ENCODE peak calls at places on chromosomes 4 and X, in ten cellular contexts. B, C, Y, H, R, V, X, M, I and Q are unnamed samples.
A peak's percentile ranks its signal among the peaks of the same experiment; 100 is the strongest.

GRCh38 chrX:113634565-113634964 is 793.9 kb upstream of the AMOT start:
- DNase-seq in B (no peak), C (no peak), Y (no peak), H (no peak), R (no peak), V (no peak), X (no peak), M (no peak), I (no peak), Q (no peak)

GRCh38 chr4:188107931-188108843 is 1.2 kb downstream of the TRIML2 start:
- DNase-seq in B (peak; percentile 73), C (no peak), Y (no peak), H (no peak), R (peak; percentile 66), V (no peak), X (no peak), M (no peak), I (peak; percentile 51), Q (no peak)

GRCh38 chr4:77861500-77861899 is 1.1 kb upstream of the MRPL1 start:
- DNase-seq in B (no peak), C (no peak), Y (no peak), H (no peak), R (peak; percentile 3), V (no peak), X (no peak), M (no peak), I (no peak), Q (no peak)

GRCh38 chrX:20442597-20442996 is 175.9 kb upstream of the RPS6KA3 start:
- DNase-seq in B (peak; percentile 79), C (peak; percentile 86), Y (peak; percentile 20), H (peak; percentile 40), R (peak; percentile 71), V (peak; percentile 76), X (peak; percentile 11), M (peak; percentile 27), I (peak; percentile 65), Q (peak; percentile 44)

GRCh38 chrX:150429577-150429976 is 66.5 kb downstream of the MAMLD1 start:
- DNase-seq in B (no peak), C (no peak), Y (no peak), H (no peak), R (peak; percentile 80), V (no peak), X (no peak), M (no peak), I (no peak), Q (peak; percentile 21)

GRCh38 chr4:134632056-134632455 is 430.5 kb upstream of the PABPC4L start:
- DNase-seq in B (no peak), C (no peak), Y (no peak), H (no peak), R (peak; percentile 38), V (no peak), X (no peak), M (no peak), I (no peak), Q (no peak)

GRCh38 chrX:68084765-68085164 is 348.5 kb downstream of the OPHN1 start:
- DNase-seq in B (no peak), C (no peak), Y (no peak), H (no peak), R (no peak), V (no peak), X (no peak), M (no peak), I (no peak), Q (peak; percentile 4)

GRCh38 chrX:66200050-66200664 is 36.1 kb downstream of the HEPH start:
- DNase-seq in B (no peak), C (no peak), Y (no peak), H (no peak), R (no peak), V (no peak), X (no peak), M (no peak), I (no peak), Q (no peak)

GRCh38 chr4:3461515-3462291 is 1.4 kb upstream of the DOK7 start:
- DNase-seq in B (no peak), C (peak; percentile 87), Y (no peak), H (no peak), R (peak; percentile 78), V (no peak), X (no peak), M (no peak), I (no peak), Q (no peak)

GRCh38 chr4:174303687-174304086 is 20.0 kb downstream of the CEP44 start:
- DNase-seq in B (no peak), C (no peak), Y (no peak), H (no peak), R (no peak), V (no peak), X (no peak), M (no peak), I (no peak), Q (no peak)

GRCh38 chr4:7017446-7018048 is 25.6 kb upstream of the TADA2B start:
- DNase-seq in B (no peak), C (no peak), Y (no peak), H (no peak), R (no peak), V (no peak), X (no peak), M (no peak), I (no peak), Q (no peak)

GRCh38 chr4:24495388-24495787 is 89.0 kb downstream of the DHX15 start:
- DNase-seq in B (no peak), C (no peak), Y (no peak), H (no peak), R (no peak), V (no peak), X (no peak), M (no peak), I (no peak), Q (no peak)

GRCh38 chr4:100736651-100737450 is 219.0 kb upstream of the EMCN start:
- DNase-seq in B (no peak), C (no peak), Y (peak; percentile 3), H (no peak), R (peak; percentile 94), V (no peak), X (no peak), M (no peak), I (peak; percentile 31), Q (peak; percentile 85)

GRCh38 chr4:54683616-54684346 is 26.0 kb downstream of the KIT start:
- DNase-seq in B (peak; percentile 68), C (no peak), Y (no peak), H (no peak), R (peak; percentile 49), V (peak; percentile 45), X (no peak), M (no peak), I (peak; percentile 37), Q (no peak)

GRCh38 chr4:73816814-73817213 is 19.7 kb upstream of the CXCL6 start:
- DNase-seq in B (no peak), C (no peak), Y (peak; percentile 33), H (no peak), R (peak; percentile 71), V (no peak), X (no peak), M (no peak), I (no peak), Q (peak; percentile 52)

GRCh38 chrX:112760697-112761096 is 79.9 kb downstream of the AMOT start:
- DNase-seq in B (no peak), C (no peak), Y (no peak), H (no peak), R (peak; percentile 35), V (no peak), X (no peak), M (no peak), I (no peak), Q (no peak)

GRCh38 chrX:48487362-48487785 is 11.4 kb downstream of the FTSJ1 start:
- DNase-seq in B (peak; percentile 92), C (no peak), Y (no peak), H (peak; percentile 85), R (peak; percentile 100), V (no peak), X (no peak), M (no peak), I (peak; percentile 90), Q (peak; percentile 53)

GRCh38 chr4:184120549-184121127 is 97.0 kb downstream of the ENPP6 start:
- DNase-seq in B (no peak), C (no peak), Y (no peak), H (no peak), R (no peak), V (no peak), X (no peak), M (no peak), I (no peak), Q (no peak)

GRCh38 chr4:52173470-52174055 is 122.5 kb downstream of the SPATA18 start:
- DNase-seq in B (no peak), C (no peak), Y (peak; percentile 15), H (no peak), R (no peak), V (no peak), X (no peak), M (no peak), I (no peak), Q (peak; percentile 62)

GRCh38 chr4:116501954-116502353 is 583.4 kb downstream of the TRAM1L1 start:
- DNase-seq in B (peak; percentile 87), C (no peak), Y (no peak), H (no peak), R (peak; percentile 2), V (no peak), X (no peak), M (no peak), I (no peak), Q (no peak)

GRCh38 chr4:155248002-155248896 is 39.8 kb downstream of the NPY2R start:
- DNase-seq in B (no peak), C (no peak), Y (no peak), H (no peak), R (peak; percentile 0), V (no peak), X (no peak), M (no peak), I (no peak), Q (no peak)

GRCh38 chrX:13091111-13091765 is 46.8 kb upstream of the FAM9C start:
- DNase-seq in B (no peak), C (no peak), Y (no peak), H (no peak), R (no peak), V (no peak), X (no peak), M (no peak), I (no peak), Q (no peak)

GRCh38 chr4:610411-611261 is 14.7 kb upstream of the PDE6B start:
- DNase-seq in B (peak; percentile 72), C (no peak), Y (no peak), H (peak; percentile 76), R (peak; percentile 91), V (no peak), X (no peak), M (no peak), I (no peak), Q (peak; percentile 9)

GRCh38 chr4:185079271-185079905 is 61.1 kb downstream of the HELT start:
- DNase-seq in B (no peak), C (no peak), Y (no peak), H (no peak), R (no peak), V (no peak), X (no peak), M (no peak), I (no peak), Q (no peak)

GRCh38 chr4:77564231-77564630 is 41.4 kb upstream of the CXCL13 start:
- DNase-seq in B (no peak), C (no peak), Y (no peak), H (no peak), R (no peak), V (no peak), X (no peak), M (no peak), I (no peak), Q (no peak)

GRCh38 chr4:185261971-185262370 is 52.6 kb downstream of the SNX25 start:
- DNase-seq in B (no peak), C (no peak), Y (no peak), H (no peak), R (no peak), V (no peak), X (no peak), M (no peak), I (no peak), Q (no peak)

GRCh38 chr4:57424231-57424897 is 314.2 kb upstream of the IGFBP7 start:
- DNase-seq in B (no peak), C (no peak), Y (no peak), H (peak; percentile 82), R (peak; percentile 97), V (no peak), X (no peak), M (no peak), I (no peak), Q (peak; percentile 1)

GRCh38 chrX:145405012-145405411 is 157.7 kb downstream of the SPANXN1 start:
- DNase-seq in B (no peak), C (no peak), Y (no peak), H (no peak), R (peak; percentile 9), V (no peak), X (no peak), M (no peak), I (peak; percentile 1), Q (no peak)